ENCODE peak calls at places on chromosomes 1 and 21, in four cellular contexts. One of them, this sample, is unnamed. For H3K9me3, the result is how much of the 10 kb centered on the place peaks cover.

GRCh38 chr1:62437273-62437945 is 560 bp downstream of the USP1 start:
- DNase-seq in prostate gland: peak
- DNase-seq in endothelial cell of umbilical vein: no peak
- DNase-seq in stomach: no peak
- DNase-seq in this sample: no peak

GRCh38 chr1:71147637-71148360 is 67.0 kb upstream of the ZRANB2 start:
- DNase-seq in prostate gland: no peak
- DNase-seq in endothelial cell of umbilical vein: no peak
- DNase-seq in stomach: no peak
- DNase-seq in this sample: no peak

GRCh38 chr1:226821719-226822085 is 48.7 kb upstream of the PSEN2 start:
- DNase-seq in prostate gland: no peak
- DNase-seq in endothelial cell of umbilical vein: peak
- DNase-seq in stomach: no peak
- DNase-seq in this sample: no peak

GRCh38 chr1:23401313-23401712 is 23.2 kb downstream of the TCEA3 start:
- DNase-seq in prostate gland: no peak
- DNase-seq in endothelial cell of umbilical vein: no peak
- DNase-seq in stomach: no peak
- DNase-seq in this sample: no peak

GRCh38 chr21:41918561-41919358 is 35.1 kb downstream of the C2CD2 start:
- DNase-seq in prostate gland: no peak
- DNase-seq in endothelial cell of umbilical vein: no peak
- DNase-seq in stomach: no peak
- DNase-seq in this sample: no peak

GRCh38 chr1:212591922-212592321 is 16.6 kb upstream of the ATF3 start:
- DNase-seq in prostate gland: no peak
- DNase-seq in endothelial cell of umbilical vein: no peak
- DNase-seq in stomach: no peak
- DNase-seq in this sample: no peak

GRCh38 chr1:23865543-23865930 is 2.6 kb downstream of the FUCA1 start:
- DNase-seq in prostate gland: peak
- DNase-seq in endothelial cell of umbilical vein: no peak
- DNase-seq in stomach: peak
- DNase-seq in this sample: no peak

GRCh38 chr1:190205713-190206112 is 272.0 kb downstream of the BRINP3 start:
- DNase-seq in prostate gland: no peak
- DNase-seq in endothelial cell of umbilical vein: peak
- DNase-seq in stomach: no peak
- DNase-seq in this sample: no peak

GRCh38 chr1:159752135-159752580 is 28.6 kb upstream of the DUSP23 start:
- DNase-seq in prostate gland: peak
- DNase-seq in endothelial cell of umbilical vein: peak
- DNase-seq in stomach: no peak
- DNase-seq in this sample: no peak

GRCh38 chr1:6098303-6099215 is 52.9 kb downstream of the KCNAB2 start:
- DNase-seq in prostate gland: no peak
- DNase-seq in endothelial cell of umbilical vein: no peak
- DNase-seq in stomach: no peak
- DNase-seq in this sample: no peak

GRCh38 chr1:203448521-203449061 is 27.0 kb upstream of the PRELP start:
- DNase-seq in prostate gland: no peak
- DNase-seq in endothelial cell of umbilical vein: no peak
- DNase-seq in stomach: no peak
- DNase-seq in this sample: no peak

GRCh38 chr1:17335821-17336718 is 28.1 kb downstream of the PADI4 start:
- DNase-seq in prostate gland: peak
- DNase-seq in endothelial cell of umbilical vein: peak
- DNase-seq in stomach: peak
- DNase-seq in this sample: no peak

GRCh38 chr1:6347641-6348487 is 45.7 kb downstream of the ACOT7 start:
- DNase-seq in prostate gland: peak
- DNase-seq in endothelial cell of umbilical vein: peak
- DNase-seq in stomach: peak
- DNase-seq in this sample: peak

GRCh38 chr1:28719332-28719619 is 17.5 kb upstream of the YTHDF2 start:
- DNase-seq in prostate gland: no peak
- DNase-seq in endothelial cell of umbilical vein: no peak
- DNase-seq in stomach: no peak
- DNase-seq in this sample: no peak

GRCh38 chr1:49351744-49352143 is 575.1 kb upstream of the BEND5 start:
- DNase-seq in prostate gland: no peak
- DNase-seq in endothelial cell of umbilical vein: no peak
- DNase-seq in stomach: no peak
- DNase-seq in this sample: no peak

GRCh38 chr21:27802816-27803475 is 836.1 kb upstream of the ADAMTS5 start:
- DNase-seq in prostate gland: peak
- DNase-seq in endothelial cell of umbilical vein: peak
- DNase-seq in stomach: peak
- DNase-seq in this sample: no peak

GRCh38 chr1:166164995-166165660 is 1.7 kb downstream of the FAM78B start:
- DNase-seq in prostate gland: peak
- DNase-seq in endothelial cell of umbilical vein: peak
- DNase-seq in stomach: peak
- DNase-seq in this sample: no peak

GRCh38 chr1:198316681-198317080 is 159.9 kb downstream of the NEK7 start:
- DNase-seq in prostate gland: no peak
- DNase-seq in endothelial cell of umbilical vein: peak
- DNase-seq in stomach: no peak
- DNase-seq in this sample: no peak

GRCh38 chr1:54081306-54082270 is 28.2 kb downstream of the TCEANC2 start:
- DNase-seq in prostate gland: peak
- DNase-seq in endothelial cell of umbilical vein: peak
- DNase-seq in stomach: peak
- DNase-seq in this sample: no peak

GRCh38 chr1:69433073-69433472 is 134.6 kb upstream of the LRRC7 start:
- DNase-seq in prostate gland: no peak
- DNase-seq in endothelial cell of umbilical vein: no peak
- DNase-seq in stomach: no peak
- DNase-seq in this sample: no peak

GRCh38 chr21:41141031-41141457 is 26.9 kb upstream of the BACE2 start:
- DNase-seq in prostate gland: peak
- DNase-seq in endothelial cell of umbilical vein: peak
- DNase-seq in stomach: no peak
- DNase-seq in this sample: no peak

GRCh38 chr1:67721112-67721511 is 36.1 kb downstream of the GADD45A start:
- DNase-seq in prostate gland: no peak
- DNase-seq in endothelial cell of umbilical vein: no peak
- DNase-seq in stomach: no peak
- DNase-seq in this sample: no peak

GRCh38 chr1:116131170-116131569 is 20.0 kb downstream of the MAB21L3 start:
- DNase-seq in prostate gland: no peak
- DNase-seq in endothelial cell of umbilical vein: no peak
- DNase-seq in stomach: no peak
- DNase-seq in this sample: peak

GRCh38 chr1:94955767-94956632 is 29.1 kb upstream of the CNN3 start:
- DNase-seq in prostate gland: peak
- DNase-seq in endothelial cell of umbilical vein: peak
- DNase-seq in stomach: no peak
- DNase-seq in this sample: no peak

GRCh38 chr21:46180778-46181391 is 3.4 kb downstream of the SPATC1L start:
- DNase-seq in prostate gland: no peak
- DNase-seq in endothelial cell of umbilical vein: no peak
- DNase-seq in stomach: no peak
- DNase-seq in this sample: no peak

GRCh38 chr1:246275036-246275435 is 232.0 kb downstream of the SMYD3 start:
- DNase-seq in prostate gland: no peak
- DNase-seq in endothelial cell of umbilical vein: no peak
- DNase-seq in stomach: no peak
- DNase-seq in this sample: no peak

GRCh38 chr1:243926803-243927245 is 76.8 kb upstream of the AKT3 start:
- DNase-seq in prostate gland: no peak
- DNase-seq in endothelial cell of umbilical vein: peak
- DNase-seq in stomach: no peak
- DNase-seq in this sample: no peak

GRCh38 chr1:93680121-93681094 is 1.2 kb downstream of the BCAR3 start:
- DNase-seq in prostate gland: peak
- DNase-seq in endothelial cell of umbilical vein: peak
- DNase-seq in stomach: peak
- DNase-seq in this sample: no peak

DNA sequence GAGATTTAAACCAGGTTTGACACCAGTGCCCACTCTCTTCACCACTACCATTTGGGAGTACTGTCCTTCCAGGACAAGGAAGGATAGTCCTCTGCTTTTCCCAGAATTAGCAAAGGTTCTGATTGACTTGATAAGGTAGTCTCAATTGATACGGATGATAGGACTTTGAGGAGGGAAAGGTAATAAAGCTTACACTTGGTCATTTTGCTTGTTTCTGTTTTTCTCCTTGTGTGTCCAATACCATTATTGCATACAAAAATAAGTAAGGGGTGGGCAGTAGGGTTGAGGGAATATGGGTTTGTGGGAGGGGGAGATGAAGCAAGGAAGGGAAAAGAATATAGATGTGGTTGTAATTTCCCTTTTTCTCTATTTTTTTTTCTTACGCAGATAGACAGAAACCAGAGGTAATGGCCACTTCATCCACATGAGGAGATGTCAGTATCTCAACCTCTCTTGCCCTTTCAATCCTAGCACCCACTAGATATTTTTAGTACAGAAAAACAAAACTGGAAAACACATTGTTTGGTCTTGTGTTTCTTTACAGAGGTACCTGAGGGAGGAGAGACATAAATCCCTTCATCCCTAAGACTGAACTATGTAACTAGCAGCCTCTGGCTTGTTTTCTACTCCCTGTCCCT is 2.6 kb downstream of the C1orf56 start:
- DNase-seq in prostate gland: no peak
- DNase-seq in endothelial cell of umbilical vein: no peak
- DNase-seq in stomach: no peak
- DNase-seq in this sample: no peak
- TF ChIP-seq POLR2AphosphoS5 in prostate gland: no peak
- TF ChIP-seq POLR2AphosphoS5 in endothelial cell of umbilical vein: peak
- TF ChIP-seq POLR2AphosphoS5 in stomach: no peak
- TF ChIP-seq POLR2AphosphoS5 in this sample: no peak

GRCh38 chr1:41241748-41242644 is at the start of gene SCMH1:
- DNase-seq in prostate gland: peak
- DNase-seq in endothelial cell of umbilical vein: peak
- DNase-seq in stomach: peak
- DNase-seq in this sample: no peak

GRCh38 chr1:41240806-41241747 is 1.0 kb downstream of the SCMH1 start:
- DNase-seq in prostate gland: peak
- DNase-seq in endothelial cell of umbilical vein: peak
- DNase-seq in stomach: peak
- DNase-seq in this sample: no peak

GRCh38 chr1:41238311-41239094 is 3.6 kb downstream of the SCMH1 start:
- DNase-seq in prostate gland: no peak
- DNase-seq in endothelial cell of umbilical vein: peak
- DNase-seq in stomach: no peak
- DNase-seq in this sample: no peak

GRCh38 chr1:41242645-41243171 is 602 bp upstream of the SCMH1 start:
- DNase-seq in prostate gland: peak
- DNase-seq in endothelial cell of umbilical vein: peak
- DNase-seq in stomach: no peak
- DNase-seq in this sample: no peak

GRCh38 chr1:41239988-41240610 is 2.0 kb downstream of the SCMH1 start:
- DNase-seq in prostate gland: no peak
- DNase-seq in endothelial cell of umbilical vein: peak
- DNase-seq in stomach: no peak
- DNase-seq in this sample: no peak
- TF ChIP-seq CTCF in prostate gland: peak
- TF ChIP-seq CTCF in endothelial cell of umbilical vein: peak
- TF ChIP-seq CTCF in stomach: no peak
- TF ChIP-seq CTCF in this sample: no peak

GRCh38 chr1:154809436-154810413 is 60.4 kb downstream of the KCNN3 start:
- DNase-seq in prostate gland: peak
- DNase-seq in endothelial cell of umbilical vein: peak
- DNase-seq in stomach: no peak
- DNase-seq in this sample: no peak

GRCh38 chr1:154810571-154810970 is 59.5 kb downstream of the KCNN3 start:
- DNase-seq in prostate gland: no peak
- DNase-seq in endothelial cell of umbilical vein: no peak
- DNase-seq in stomach: no peak
- DNase-seq in this sample: no peak

GRCh38 chr1:154814106-154814505 is 56.0 kb downstream of the KCNN3 start:
- DNase-seq in prostate gland: no peak
- DNase-seq in endothelial cell of umbilical vein: no peak
- DNase-seq in stomach: no peak
- DNase-seq in this sample: no peak

GRCh38 chr1:154816937-154817336 is 53.1 kb downstream of the KCNN3 start:
- DNase-seq in prostate gland: no peak
- DNase-seq in endothelial cell of umbilical vein: no peak
- DNase-seq in stomach: no peak
- DNase-seq in this sample: no peak

DNA sequence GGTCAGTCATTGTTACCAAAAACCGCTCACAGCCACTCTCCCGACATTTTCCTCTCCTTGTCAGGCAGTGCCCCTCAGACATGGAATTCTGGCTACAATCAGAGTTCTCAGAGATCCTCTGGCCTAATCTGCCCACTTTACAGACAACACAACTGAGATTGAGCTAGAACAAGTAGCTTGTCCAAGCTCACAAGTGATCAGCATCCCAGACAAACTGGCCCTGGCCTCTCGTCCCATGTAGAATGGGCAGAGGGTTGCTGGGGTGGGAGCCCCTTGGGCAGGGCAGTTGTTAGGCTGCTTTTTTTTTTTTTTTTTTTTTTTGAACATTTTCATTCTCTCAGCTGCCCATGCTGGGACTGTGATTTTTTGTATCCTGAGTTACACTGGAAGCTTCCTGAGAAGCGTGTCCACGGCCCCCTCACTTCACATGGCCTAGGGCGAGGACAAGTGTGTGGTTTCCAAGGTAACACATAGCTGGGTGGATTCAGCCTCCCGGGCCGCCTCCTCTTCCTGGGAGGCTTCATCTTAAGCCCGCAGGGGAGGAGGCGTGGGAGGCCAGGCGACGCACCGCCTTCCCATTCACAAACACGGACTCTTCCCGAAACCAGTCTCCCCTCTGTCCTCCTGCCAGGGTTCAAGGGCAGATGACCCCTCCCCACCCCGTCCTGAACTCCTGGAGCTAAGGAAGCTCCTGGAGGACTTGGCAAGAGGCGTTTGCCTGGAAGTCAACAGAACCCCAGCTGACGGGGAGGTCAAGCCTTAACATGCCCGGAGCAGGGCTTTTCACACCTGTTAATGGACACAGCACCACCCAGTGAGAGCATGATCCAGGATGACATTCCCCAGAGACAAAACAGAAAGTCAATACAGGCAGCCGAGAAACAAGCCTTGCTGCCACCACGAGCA is 56.9 kb downstream of the KCNN3 start:
- DNase-seq in prostate gland: peak
- DNase-seq in endothelial cell of umbilical vein: no peak
- DNase-seq in stomach: no peak
- DNase-seq in this sample: no peak
- H3K9me3 ChIP-seq in prostate gland: under half
- H3K9me3 ChIP-seq in endothelial cell of umbilical vein: under half
- H3K9me3 ChIP-seq in stomach: under half
- H3K9me3 ChIP-seq in this sample: under half

DNA sequence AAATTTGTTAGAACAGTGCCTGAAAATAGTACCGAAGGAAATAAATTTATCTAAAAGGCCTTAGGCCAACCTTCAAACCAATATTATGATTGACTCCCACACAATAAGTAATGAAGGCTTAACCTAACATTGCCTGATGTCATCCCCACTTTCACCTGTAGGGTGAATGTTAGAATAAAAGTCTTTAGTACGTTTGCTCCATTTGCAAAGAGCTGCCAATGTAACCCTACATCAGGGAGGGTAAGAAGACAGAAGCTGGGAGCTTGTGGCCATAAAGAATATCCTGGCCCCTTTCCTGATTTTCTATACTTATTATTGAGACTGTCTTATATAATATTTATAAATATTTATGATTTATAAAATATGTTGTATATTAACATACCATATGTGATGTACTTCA is 661.8 kb upstream of the CXADR start:
- DNase-seq in prostate gland: no peak
- DNase-seq in endothelial cell of umbilical vein: no peak
- DNase-seq in stomach: no peak
- DNase-seq in this sample: no peak
- TF ChIP-seq POLR2AphosphoS5 in prostate gland: no peak
- TF ChIP-seq POLR2AphosphoS5 in endothelial cell of umbilical vein: no peak
- TF ChIP-seq POLR2AphosphoS5 in stomach: no peak
- TF ChIP-seq POLR2AphosphoS5 in this sample: no peak

This sample was measured in vagina.